ENCODE peak calls at places on chromosomes 6 and 20, in five cellular contexts. I is psoas muscle, L is neuronal stem cell, E is coronary artery, H is mucosa of descending colon. S is an unnamed sample.

GRCh38 chr6:79070206-79070825 is 7.7 kb downstream of the PHIP start:
- DNase-seq in H (no peak), E (no peak), I (no peak), L (no peak), S (no peak)

GRCh38 chr6:13991393-13991792 is 66.6 kb downstream of the RNF182 start:
- DNase-seq in I (no peak), E (no peak), H (no peak), L (no peak), S (no peak)

GRCh38 chr20:8633366-8633765 is 435.5 kb upstream of the PLCB4 start:
- DNase-seq in L (no peak), H (no peak), I (no peak), E (no peak), S (no peak)

GRCh38 chr6:163543311-163543710 is 128.8 kb downstream of the QKI start:
- DNase-seq in H (no peak), I (no peak), L (peak), E (no peak), S (no peak)

GRCh38 chr20:22320245-22320915 is 264.0 kb downstream of the FOXA2 start:
- DNase-seq in E (no peak), H (no peak), I (no peak), L (no peak), S (no peak)

GRCh38 chr6:48087448-48087847 is 23.5 kb downstream of the PTCHD4 start:
- DNase-seq in E (no peak), L (no peak), I (no peak), H (no peak), S (no peak)

GRCh38 chr20:37511605-37512275 is 9.3 kb upstream of the NNAT start:
- DNase-seq in I (no peak), L (no peak), E (no peak), H (no peak), S (no peak)

GRCh38 chr6:157688275-157688959 is 134.6 kb upstream of the SNX9 start:
- DNase-seq in H (no peak), I (no peak), E (no peak), L (no peak), S (no peak)

GRCh38 chr6:81689580-81689979 is 62.9 kb downstream of the TENT5A start:
- DNase-seq in I (no peak), H (no peak), L (no peak), E (no peak), S (no peak)

GRCh38 chr6:125944434-125944816 is 12.1 kb upstream of the HINT3 start:
- DNase-seq in I (no peak), E (no peak), L (no peak), H (peak), S (peak)

GRCh38 chr20:32893878-32894483 is 35.3 kb downstream of the EFCAB8 start:
- DNase-seq in I (no peak), L (peak), H (peak), E (no peak), S (no peak)

GRCh38 chr6:23213193-23213592 is 643.8 kb downstream of the HDGFL1 start:
- DNase-seq in L (no peak), E (no peak), H (no peak), I (no peak), S (no peak)

GRCh38 chr6:157019733-157020132 is 242.6 kb downstream of the ARID1B start:
- DNase-seq in L (no peak), H (no peak), E (no peak), I (no peak), S (no peak)

GRCh38 chr6:81856872-81857271 is 104.4 kb upstream of the TENT5A start:
- DNase-seq in E (no peak), H (no peak), I (no peak), L (no peak), S (no peak)

GRCh38 chr6:100210138-100210872 is 216.3 kb upstream of the MCHR2 start:
- DNase-seq in E (no peak), I (no peak), L (peak), H (no peak), S (no peak)

GRCh38 chr6:150299873-150300485 is 68.8 kb upstream of the IYD start:
- DNase-seq in L (no peak), I (peak), H (no peak), E (no peak), S (no peak)

GRCh38 chr6:110325197-110325596 is 33.0 kb downstream of the METTL24 start:
- DNase-seq in L (no peak), H (peak), E (no peak), I (no peak), S (no peak)

GRCh38 chr20:8670900-8671229 is 398.0 kb upstream of the PLCB4 start:
- DNase-seq in I (no peak), H (no peak), L (no peak), E (no peak), S (no peak)

GRCh38 chr6:137013738-137014602 is 30.8 kb downstream of the IL20RA start:
- DNase-seq in L (no peak), H (peak), E (no peak), I (no peak), S (no peak)

GRCh38 chr6:154267508-154268106 is 89.0 kb downstream of the IPCEF1 start:
- DNase-seq in E (no peak), I (no peak), H (no peak), L (no peak), S (no peak)

GRCh38 chr6:113564401-113565161 is 292.6 kb upstream of the MARCKS start:
- DNase-seq in E (peak), L (peak), H (peak), I (peak), S (peak)

GRCh38 chr6:43972915-43973304 is 154.3 kb downstream of the MRPL14 start:
- DNase-seq in H (peak), I (peak), E (peak), L (no peak), S (peak)

GRCh38 chr6:17593246-17593645 is 6.9 kb upstream of the FAM8A1 start:
- DNase-seq in E (no peak), I (no peak), L (no peak), H (no peak), S (no peak)

GRCh38 chr6:148981515-148981914 is 234.7 kb downstream of the UST start:
- DNase-seq in H (no peak), E (no peak), L (no peak), I (no peak), S (no peak)

GRCh38 chr6:96743496-96743895 is 93.8 kb downstream of the GPR63 start:
- DNase-seq in L (no peak), H (no peak), E (no peak), I (no peak), S (no peak)

GRCh38 chr6:27517238-27517637 is 44.3 kb upstream of the ZNF184 start:
- DNase-seq in E (no peak), L (no peak), H (no peak), I (no peak), S (no peak)

GRCh38 chr6:27517928-27518787 is 45.3 kb upstream of the ZNF184 start:
- DNase-seq in I (no peak), H (peak), L (no peak), E (no peak), S (no peak)

GRCh38 chr6:27512525-27512924 is 39.6 kb upstream of the ZNF184 start:
- DNase-seq in H (no peak), L (no peak), I (no peak), E (no peak), S (no peak)

GRCh38 chr6:27518881-27519795 is 46.2 kb upstream of the ZNF184 start:
- DNase-seq in L (peak), I (peak), E (no peak), H (peak), S (peak)

GRCh38 chr6:27514906-27515495 is 42.1 kb upstream of the ZNF184 start:
- DNase-seq in E (no peak), L (no peak), H (no peak), I (no peak), S (no peak)
- H3K4me3 ChIP-seq in E (peak), L (no peak), H (no peak), I (peak), S (no peak)

GRCh38 chr20:51560550-51561307 is 18.2 kb upstream of the NFATC2 start:
- DNase-seq in L (no peak), I (no peak), E (no peak), H (no peak), S (no peak)

GRCh38 chr20:51562027-51562333 is 19.5 kb upstream of the NFATC2 start:
- DNase-seq in H (no peak), I (no peak), L (no peak), E (no peak), S (peak)

GRCh38 chr20:51563597-51564332 is 21.2 kb upstream of the NFATC2 start:
- DNase-seq in I (peak), H (peak), L (no peak), E (peak), S (peak)

GRCh38 chr20:51563141-51563596 is 20.6 kb upstream of the NFATC2 start:
- DNase-seq in I (no peak), E (no peak), H (no peak), L (no peak), S (no peak)

DNA sequence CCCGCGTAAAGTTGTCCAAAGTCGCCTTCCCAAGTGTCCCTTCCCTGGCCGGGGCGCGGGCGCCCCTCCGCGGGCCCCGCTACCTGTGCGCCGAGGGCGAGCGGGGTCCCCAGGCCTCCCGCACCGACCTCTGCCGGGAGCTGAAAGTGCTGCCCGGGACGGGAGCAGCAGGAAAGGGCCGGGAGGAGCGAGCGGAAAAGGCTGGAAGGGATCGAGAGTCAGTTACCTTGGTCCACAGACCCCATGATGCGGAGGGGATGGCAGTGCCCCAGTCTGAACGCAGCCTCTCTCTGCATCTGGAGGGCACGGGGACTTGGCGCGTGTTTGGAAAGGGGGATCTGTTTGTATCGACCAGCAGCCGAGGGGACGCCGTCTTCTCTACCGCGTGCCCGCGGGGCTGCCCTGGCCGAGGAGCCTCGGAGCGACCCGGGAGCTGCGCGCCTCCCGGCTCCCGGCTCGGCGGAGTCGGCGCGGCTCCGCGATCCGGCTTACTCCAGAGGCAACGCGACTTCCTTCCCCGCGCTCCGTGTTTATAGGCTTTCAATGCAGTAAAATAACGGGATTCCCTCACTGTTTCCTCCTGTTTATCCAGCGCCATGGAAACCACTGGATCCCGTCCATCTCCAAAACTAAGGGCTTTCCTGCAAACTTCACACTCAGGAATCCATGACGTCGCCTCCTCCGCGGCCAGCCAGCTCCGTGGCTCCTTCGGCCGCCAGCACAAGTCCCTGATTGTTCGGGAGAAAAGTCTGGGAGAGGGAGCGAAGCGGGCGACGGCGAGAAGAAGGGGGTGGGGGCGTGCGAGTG is 20.0 kb upstream of the NFATC2 start:
- DNase-seq in E (peak), L (peak), H (peak), I (peak), S (peak)
- H3K4me3 ChIP-seq in E (peak), L (peak), H (no peak), I (peak), S (peak)

GRCh38 chr6:41531016-41531415 is 15.2 kb upstream of the FOXP4 start:
- DNase-seq in I (no peak), E (no peak), H (no peak), L (no peak), S (no peak)

GRCh38 chr6:41529970-41530369 is 16.2 kb upstream of the FOXP4 start:
- DNase-seq in L (no peak), H (no peak), I (no peak), E (no peak), S (no peak)

GRCh38 chr6:41529049-41529448 is 17.1 kb upstream of the FOXP4 start:
- DNase-seq in L (no peak), E (no peak), I (no peak), H (no peak), S (no peak)

GRCh38 chr6:41530476-41530875 is 15.7 kb upstream of the FOXP4 start:
- DNase-seq in L (no peak), E (no peak), I (no peak), H (no peak), S (no peak)

DNA sequence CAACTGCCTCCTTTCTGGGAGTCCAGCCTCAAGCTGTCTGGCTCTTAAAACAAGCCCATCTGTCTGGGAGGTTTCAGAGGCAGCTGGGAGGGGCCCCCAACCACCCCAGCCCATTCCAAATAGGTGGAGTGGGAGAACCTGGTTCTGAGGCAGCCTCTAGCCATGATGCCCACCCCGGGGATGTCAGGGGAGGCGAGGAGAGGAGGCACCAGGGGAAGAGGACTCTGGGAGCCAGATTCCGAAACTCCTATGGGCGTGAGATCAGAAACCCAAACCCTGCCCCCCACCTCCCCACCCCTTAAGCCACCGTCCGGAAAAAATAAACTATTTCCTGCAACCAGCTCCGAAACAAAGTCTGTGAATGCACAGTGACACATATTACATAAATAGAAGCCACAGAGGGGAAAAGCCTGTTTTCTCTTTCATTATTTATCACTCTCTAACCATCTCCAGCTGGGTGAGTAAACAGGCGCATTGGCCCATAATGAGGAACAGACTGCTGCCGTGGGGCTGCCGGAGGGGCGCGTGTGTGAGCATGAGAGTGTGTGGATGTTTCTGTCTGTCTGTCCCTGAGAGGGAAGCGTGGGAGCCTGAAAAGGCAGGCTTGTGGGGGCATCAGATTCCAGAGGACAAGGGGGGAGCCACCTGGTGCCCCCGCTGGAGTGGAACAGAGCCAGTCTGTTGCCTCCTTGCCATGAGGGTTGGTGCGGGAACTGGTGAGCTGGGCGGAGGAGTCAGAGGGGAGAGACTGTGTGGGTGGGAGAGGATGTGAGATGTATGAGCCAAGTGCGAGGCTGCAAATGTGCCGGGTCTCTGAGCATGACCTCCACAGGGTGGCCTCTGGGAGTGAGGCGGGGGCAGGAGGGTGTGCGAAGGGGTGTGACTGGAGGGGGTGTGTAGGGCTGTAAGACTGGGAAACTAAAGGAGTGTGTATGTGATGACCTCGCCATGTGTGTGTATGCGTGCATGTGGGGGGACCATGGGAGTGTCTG is 14.3 kb upstream of the FOXP4 start:
- DNase-seq in I (no peak), H (no peak), L (no peak), E (no peak), S (no peak)
- H3K4me3 ChIP-seq in I (peak), H (no peak), L (no peak), E (peak), S (no peak)

DNA sequence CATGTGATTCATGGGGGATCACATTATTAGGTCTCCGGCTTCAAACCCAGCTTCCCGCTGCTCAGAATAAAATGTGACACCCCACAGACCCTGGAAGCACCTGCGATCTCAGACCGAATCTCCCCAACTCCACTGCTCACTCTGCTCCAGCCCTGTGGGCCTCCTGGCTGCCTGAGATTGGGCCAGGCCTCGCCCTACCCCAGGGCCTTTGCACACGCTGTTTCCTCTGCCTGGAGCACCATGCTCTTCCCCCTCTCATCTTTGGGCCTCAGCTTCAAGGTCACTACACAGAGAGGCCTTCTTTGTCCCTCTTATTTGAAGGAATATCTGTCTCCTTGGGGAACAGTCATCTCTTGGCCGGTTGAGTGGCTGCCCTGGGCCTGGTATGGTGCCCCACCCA is 48.8 kb downstream of the RBM38 start:
- DNase-seq in L (no peak), H (no peak), E (no peak), I (peak), S (no peak)
- H3K4me3 ChIP-seq in L (no peak), H (no peak), E (no peak), I (no peak), S (no peak)

DNA sequence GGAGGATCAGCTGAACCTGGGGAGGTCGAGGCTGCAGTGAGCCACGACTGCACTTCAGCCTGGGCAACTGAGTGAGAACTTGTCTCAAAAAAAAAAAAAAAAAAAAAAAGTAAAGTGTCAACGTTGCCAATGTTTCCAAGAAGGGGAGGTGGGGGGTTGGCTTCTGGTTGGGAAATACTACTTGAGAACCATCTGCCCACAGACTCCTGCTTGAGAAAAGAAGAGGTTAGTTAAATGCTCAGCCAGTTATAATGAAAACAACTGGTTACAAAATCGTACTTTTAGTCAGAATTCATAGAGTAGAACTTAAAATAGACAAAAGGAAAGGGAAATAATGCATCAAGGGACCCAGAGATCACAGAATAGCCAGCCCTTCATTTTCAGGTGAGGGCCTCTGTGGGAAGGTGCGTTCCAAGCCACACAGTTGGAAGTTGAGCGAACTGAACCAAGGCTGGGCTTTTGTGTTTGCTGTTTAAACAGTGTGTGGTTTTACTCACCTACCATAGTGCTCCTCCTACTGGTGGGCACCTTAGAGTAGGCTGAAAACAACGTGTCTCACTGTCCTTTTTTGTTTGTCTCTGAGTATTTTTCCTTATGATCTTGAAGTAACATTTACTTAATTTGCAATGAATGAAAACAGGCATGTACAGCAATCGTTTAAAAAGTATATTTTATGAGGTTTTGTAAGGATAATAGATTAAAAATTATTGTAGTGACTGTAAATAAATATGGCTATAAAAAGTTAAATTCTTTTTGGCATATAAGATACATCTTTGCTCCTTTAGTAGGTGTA is 200.7 kb downstream of the BCAS1 start:
- DNase-seq in L (peak), E (no peak), I (no peak), H (peak), S (peak)
- H3K4me3 ChIP-seq in L (no peak), E (no peak), I (no peak), H (no peak), S (no peak)

GRCh38 chr6:166619912-166620311 is 7.1 kb downstream of the RPS6KA2 start:
- DNase-seq in I (no peak), H (no peak), E (no peak), L (no peak), S (peak)

GRCh38 chr6:166618866-166619761 is 7.9 kb downstream of the RPS6KA2 start:
- DNase-seq in E (no peak), L (no peak), H (no peak), I (no peak), S (peak)

GRCh38 chr6:166618251-166618650 is 8.8 kb downstream of the RPS6KA2 start:
- DNase-seq in H (no peak), E (no peak), L (no peak), I (no peak), S (peak)

GRCh38 chr6:166621114-166621540 is 5.9 kb downstream of the RPS6KA2 start:
- DNase-seq in E (no peak), L (no peak), H (peak), I (no peak), S (peak)

GRCh38 chr6:166620478-166621113 is 6.5 kb downstream of the RPS6KA2 start:
- DNase-seq in E (no peak), I (no peak), H (no peak), L (no peak), S (peak)
- H3K4me3 ChIP-seq in E (peak), I (no peak), H (no peak), L (no peak), S (no peak)

DNA sequence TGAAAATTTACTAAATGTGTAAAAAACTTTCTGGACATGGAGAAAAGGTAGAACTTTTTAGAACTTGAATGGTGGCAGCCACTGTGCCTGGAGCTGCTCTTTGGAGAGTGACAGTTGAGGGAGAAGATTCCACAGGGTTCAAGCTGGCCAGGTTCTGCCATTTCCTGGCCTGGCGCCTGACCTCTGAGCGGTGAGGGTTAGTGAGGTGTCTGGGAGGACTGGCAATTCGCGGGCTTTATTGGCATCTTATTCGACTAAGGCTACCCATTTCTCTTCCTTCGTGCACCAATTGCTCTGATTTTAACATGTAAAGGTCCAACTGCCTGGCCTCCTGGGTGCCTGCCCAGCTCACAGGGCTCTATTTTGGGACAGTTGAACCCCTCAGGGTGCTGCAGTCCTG is 2.4 kb downstream of the SNAI1 start:
- DNase-seq in H (no peak), I (no peak), L (no peak), E (no peak), S (no peak)
- H3K4me3 ChIP-seq in H (no peak), I (peak), L (no peak), E (peak), S (no peak)

GRCh38 chr20:48826064-48826463 is 1.7 kb downstream of the PREX1 start:
- DNase-seq in E (no peak), H (no peak), L (peak), I (no peak), S (no peak)
- H3K4me3 ChIP-seq in E (peak), H (no peak), L (no peak), I (peak), S (peak)